ENCODE peak calls at places on chromosomes 3 and 15, in ten cellular contexts. X is activated T-cell treated with anti-CD3 and anti-CD28 coated beads, Interleukin-2, amount 50 U/mL, for 48 hours; P is SK-N-MC; Z is GM13977; I is amygdala; D is SK-N-SH; J is occipital lobe; Y is T-helper 17 cell; H is ACHN; U is naive thymus-derived CD4-positive, alpha-beta T cell. R is an unnamed sample.

GRCh38 chr15:43954181-43954621 is 127.4 kb downstream of the WDR76 start:
- DNase-seq in I (no peak), H (no peak), D (no peak), P (no peak), Y (no peak), X (peak; percentile 30), U (no peak), J (peak; percentile 57), Z (no peak), R (no peak)

GRCh38 chr3:47163023-47163989 is 607 bp downstream of the SETD2 start:
- DNase-seq in Z (peak; percentile 65), I (peak; percentile 48), P (no peak), D (peak; percentile 80), J (peak; percentile 12), U (peak; percentile 76), Y (peak; percentile 36), H (peak; percentile 33), X (peak; percentile 76), R (peak; percentile 20)

GRCh38 chr3:105365536-105366301 is 990 bp upstream of the ALCAM start:
- DNase-seq in H (peak; percentile 59), I (peak; percentile 15), X (peak; percentile 18), D (peak; percentile 40), J (peak; percentile 12), Y (no peak), U (no peak), P (no peak), Z (no peak), R (peak; percentile 6)

GRCh38 chr3:156643729-156644389 is 30.5 kb upstream of the TIPARP start:
- DNase-seq in P (peak; percentile 91), H (no peak), I (no peak), J (no peak), X (peak; percentile 50), Y (peak; percentile 7), Z (peak; percentile 22), D (no peak), U (peak; percentile 38), R (no peak)

GRCh38 chr3:38458796-38459498 is 5.3 kb downstream of the ACVR2B start:
- DNase-seq in J (peak; percentile 36), X (no peak), I (no peak), P (no peak), D (peak; percentile 39), Y (no peak), H (no peak), Z (peak; percentile 9), U (no peak), R (peak; percentile 59)

GRCh38 chr3:39540162-39540921 is 72.9 kb downstream of the MOBP start:
- DNase-seq in P (no peak), I (no peak), X (no peak), Z (no peak), D (no peak), H (no peak), J (no peak), U (no peak), Y (no peak), R (no peak)

GRCh38 chr3:191762323-191762960 is 301.5 kb downstream of the PYDC2 start:
- DNase-seq in D (no peak), U (no peak), X (no peak), Y (no peak), I (no peak), Z (no peak), P (peak; percentile 57), H (peak; percentile 25), J (no peak), R (peak; percentile 49)

GRCh38 chr3:128283429-128283828 is 130.1 kb downstream of the EEFSEC start:
- DNase-seq in I (no peak), Z (no peak), J (no peak), P (no peak), X (no peak), H (no peak), Y (no peak), U (no peak), D (no peak), R (no peak)

GRCh38 chr15:46848704-46849103 is 868.6 kb upstream of the SEMA6D start:
- DNase-seq in I (no peak), J (no peak), X (no peak), D (no peak), Z (no peak), P (no peak), Y (no peak), H (peak; percentile 13), U (no peak), R (peak; percentile 9)

GRCh38 chr15:40697916-40698315 is 2.9 kb downstream of the RAD51 start:
- DNase-seq in Y (no peak), D (no peak), U (no peak), X (no peak), P (no peak), J (no peak), I (no peak), H (no peak), Z (no peak), R (no peak)

GRCh38 chr3:150945226-150945625 is 27.3 kb downstream of the CLRN1 start:
- DNase-seq in J (no peak), U (no peak), I (no peak), X (no peak), H (peak; percentile 1), Y (no peak), P (no peak), D (no peak), Z (no peak), R (no peak)

GRCh38 chr3:169811606-169812123 is 1.0 kb upstream of the LRRIQ4 start:
- DNase-seq in H (no peak), D (no peak), X (peak; percentile 29), P (no peak), Z (no peak), I (no peak), J (peak; percentile 39), U (peak; percentile 18), Y (no peak), R (no peak)

GRCh38 chr3:11288786-11289637 is 16.8 kb downstream of the ATG7 start:
- DNase-seq in Z (peak; percentile 41), Y (no peak), X (no peak), J (no peak), I (no peak), H (peak; percentile 76), D (no peak), P (peak; percentile 57), U (no peak), R (peak; percentile 61)

GRCh38 chr3:168095611-168096209 is at the start of gene GOLIM4:
- DNase-seq in U (no peak), D (peak; percentile 95), X (peak; percentile 78), H (peak; percentile 95), Y (peak; percentile 8), I (peak; percentile 94), P (no peak), J (peak; percentile 96), Z (peak; percentile 94), R (peak; percentile 94)

GRCh38 chr15:64847016-64847415 is 5.3 kb downstream of the PLEKHO2 start:
- DNase-seq in J (no peak), Y (no peak), I (no peak), D (no peak), U (no peak), Z (no peak), H (no peak), X (no peak), P (no peak), R (no peak)

GRCh38 chr15:70234256-70234965 is 136.7 kb upstream of the TLE3 start:
- DNase-seq in U (no peak), J (no peak), H (no peak), Z (no peak), X (peak; percentile 24), P (peak; percentile 61), Y (no peak), I (no peak), D (no peak), R (no peak)

GRCh38 chr3:43343778-43344177 is 57.4 kb downstream of the SNRK start:
- DNase-seq in I (no peak), H (no peak), Z (no peak), D (no peak), J (no peak), Y (no peak), U (no peak), P (no peak), X (no peak), R (no peak)

GRCh38 chr3:115071611-115072010 is 75.5 kb downstream of the ZBTB20 start:
- DNase-seq in U (no peak), P (no peak), Z (no peak), X (no peak), D (no peak), J (peak; percentile 28), Y (no peak), H (peak; percentile 20), I (peak; percentile 41), R (no peak)

R was measured in HTR-8/SVneo.